ENCODE peak calls at places on chromosome 9, in ten cellular contexts. B is kidney tubule cell, V is AG09319, J is dorsolateral prefrontal cortex, X is NCI-H774, O is MCF 10A, N is dermis microvascular lymphatic vessel endothelial cell, Q is iPS DF 19.7, Y is ureter, R is NCI-H1105. Z is an unnamed sample.
A peak's percentile ranks its signal among the peaks of the same experiment; 100 is the strongest.

GRCh38 chr9:123246534-123246933 is 21.9 kb downstream of the STRBP start:
- DNase-seq in B (no peak), V (no peak), J (no peak), X (no peak), O (no peak), N (peak; percentile 40), Q (no peak), Y (no peak), R (peak; percentile 15), Z (no peak)

GRCh38 chr9:125988479-125989050 is 241.4 kb downstream of the PBX3 start:
- DNase-seq in B (no peak), V (no peak), J (no peak), X (no peak), O (no peak), N (no peak), Q (no peak), Y (no peak), R (no peak), Z (no peak)

GRCh38 chr9:35616681-35617459 is 1.3 kb downstream of the CD72 start:
- DNase-seq in B (peak; percentile 54), V (no peak), J (no peak), X (peak; percentile 8), O (peak; percentile 3), N (no peak), Q (no peak), Y (peak; percentile 71), R (no peak), Z (no peak)

GRCh38 chr9:2818486-2819121 is 25.3 kb downstream of the PUM3 start:
- DNase-seq in B (no peak), V (no peak), J (no peak), X (no peak), O (no peak), N (no peak), Q (no peak), Y (no peak), R (no peak), Z (no peak)

GRCh38 chr9:93297659-93298497 is 113.9 kb downstream of the WNK2 start:
- DNase-seq in B (no peak), V (no peak), J (no peak), X (peak; percentile 35), O (no peak), N (no peak), Q (no peak), Y (no peak), R (peak; percentile 65), Z (peak; percentile 32)

GRCh38 chr9:97905228-97905627 is 17.1 kb downstream of the TRMO start:
- DNase-seq in B (no peak), V (no peak), J (no peak), X (no peak), O (no peak), N (no peak), Q (no peak), Y (no peak), R (no peak), Z (no peak)

GRCh38 chr9:114919611-114920010 is 10.8 kb downstream of the TNFSF8 start:
- DNase-seq in B (no peak), V (no peak), J (no peak), X (no peak), O (no peak), N (no peak), Q (no peak), Y (no peak), R (no peak), Z (no peak)

GRCh38 chr9:107484117-107484723 is 5.3 kb downstream of the KLF4 start:
- DNase-seq in B (peak; percentile 74), V (peak; percentile 66), J (no peak), X (peak; percentile 35), O (peak; percentile 81), N (peak; percentile 73), Q (no peak), Y (peak; percentile 53), R (peak; percentile 11), Z (peak; percentile 58)

GRCh38 chr9:134634190-134634589 is 7.4 kb upstream of the COL5A1 start:
- DNase-seq in B (no peak), V (no peak), J (peak; percentile 23), X (no peak), O (no peak), N (no peak), Q (no peak), Y (no peak), R (no peak), Z (no peak)

GRCh38 chr9:88973281-88974045 is 17.8 kb upstream of the S1PR3 start:
- DNase-seq in B (no peak), V (no peak), J (no peak), X (no peak), O (no peak), N (no peak), Q (no peak), Y (no peak), R (no peak), Z (no peak)

GRCh38 chr9:73183917-73184861 is 32.5 kb downstream of the ANXA1 start:
- DNase-seq in B (peak; percentile 52), V (peak; percentile 18), J (no peak), X (peak; percentile 23), O (peak; percentile 59), N (no peak), Q (no peak), Y (no peak), R (peak; percentile 26), Z (peak; percentile 75)

GRCh38 chr9:91913986-91914385 is 36.0 kb downstream of the ROR2 start:
- DNase-seq in B (no peak), V (no peak), J (no peak), X (no peak), O (no peak), N (no peak), Q (no peak), Y (no peak), R (no peak), Z (no peak)

GRCh38 chr9:38443597-38443996 is 19.3 kb upstream of the IGFBPL1 start:
- DNase-seq in B (peak; percentile 5), V (no peak), J (no peak), X (no peak), O (no peak), N (no peak), Q (no peak), Y (no peak), R (no peak), Z (no peak)

GRCh38 chr9:132479733-132480132 is 69.7 kb downstream of the CFAP77 start:
- DNase-seq in B (no peak), V (no peak), J (no peak), X (no peak), O (no peak), N (no peak), Q (no peak), Y (no peak), R (no peak), Z (no peak)

GRCh38 chr9:98248737-98249474 is 6.5 kb downstream of the TBC1D2 start:
- DNase-seq in B (peak; percentile 84), V (peak; percentile 73), J (no peak), X (no peak), O (peak; percentile 99), N (no peak), Q (no peak), Y (peak; percentile 88), R (no peak), Z (no peak)

GRCh38 chr9:84949258-84949657 is 279.7 kb downstream of the NTRK2 start:
- DNase-seq in B (no peak), V (no peak), J (no peak), X (no peak), O (no peak), N (no peak), Q (no peak), Y (no peak), R (no peak), Z (no peak)

GRCh38 chr9:138016406-138017187 is 139.0 kb downstream of the CACNA1B start:
- DNase-seq in B (no peak), V (no peak), J (no peak), X (no peak), O (no peak), N (no peak), Q (no peak), Y (peak; percentile 15), R (no peak), Z (no peak)

GRCh38 chr9:90013778-90014177 is 409.0 kb downstream of the GADD45G start:
- DNase-seq in B (no peak), V (no peak), J (no peak), X (no peak), O (no peak), N (no peak), Q (no peak), Y (no peak), R (no peak), Z (no peak)

GRCh38 chr9:4262735-4263141 is 37.1 kb downstream of the GLIS3 start:
- DNase-seq in B (peak; percentile 96), V (no peak), J (no peak), X (no peak), O (peak; percentile 58), N (peak; percentile 77), Q (peak; percentile 25), Y (no peak), R (no peak), Z (no peak)

GRCh38 chr9:88997646-88998045 is 6.4 kb downstream of the S1PR3 start:
- DNase-seq in B (no peak), V (no peak), J (no peak), X (no peak), O (no peak), N (no peak), Q (no peak), Y (no peak), R (no peak), Z (no peak)

GRCh38 chr9:35871514-35871913 is 1.3 kb upstream of the OR13J1 start:
- DNase-seq in B (peak; percentile 28), V (no peak), J (no peak), X (no peak), O (peak; percentile 90), N (no peak), Q (no peak), Y (no peak), R (no peak), Z (peak; percentile 31)

GRCh38 chr9:2486988-2487387 is 134.6 kb upstream of the VLDLR start:
- DNase-seq in B (no peak), V (no peak), J (no peak), X (no peak), O (peak; percentile 4), N (no peak), Q (no peak), Y (no peak), R (no peak), Z (no peak)

GRCh38 chr9:124652203-124652992 is 118.7 kb downstream of the NR6A1 start:
- DNase-seq in B (peak; percentile 87), V (peak; percentile 88), J (no peak), X (no peak), O (peak; percentile 96), N (no peak), Q (no peak), Y (no peak), R (no peak), Z (no peak)

GRCh38 chr9:96061293-96061987 is 185.9 kb downstream of the ERCC6L2 start:
- DNase-seq in B (peak; percentile 36), V (no peak), J (peak; percentile 44), X (no peak), O (peak; percentile 40), N (peak; percentile 42), Q (peak; percentile 15), Y (no peak), R (no peak), Z (no peak)

GRCh38 chr9:7811679-7812078 is 12.1 kb upstream of the DMAC1 start:
- DNase-seq in B (no peak), V (no peak), J (no peak), X (no peak), O (no peak), N (no peak), Q (no peak), Y (no peak), R (no peak), Z (no peak)

GRCh38 chr9:128203024-128203841 is at the start of gene DNM1:
- DNase-seq in B (peak; percentile 68), V (no peak), J (peak; percentile 57), X (peak; percentile 80), O (peak; percentile 41), N (no peak), Q (no peak), Y (no peak), R (peak; percentile 48), Z (no peak)

GRCh38 chr9:124291801-124292396 is 34.1 kb downstream of the NEK6 start:
- DNase-seq in B (no peak), V (no peak), J (peak; percentile 51), X (no peak), O (no peak), N (no peak), Q (no peak), Y (no peak), R (no peak), Z (no peak)

GRCh38 chr9:28961625-28962024 is 1388.3 kb upstream of the C9orf72 start:
- DNase-seq in B (no peak), V (no peak), J (no peak), X (no peak), O (no peak), N (no peak), Q (no peak), Y (no peak), R (no peak), Z (no peak)

Z was measured in NCI-H2029 treated with DMSO at 0.1 percent for 48 hours.